ENCODE peak calls at places on chromosomes 1 and 21, in eight cellular contexts. U, Z, L, W, T, S, E and Y are unnamed samples.

GRCh38 chr1:201628490-201628889 is 89.6 kb downstream of the NAV1 start:
- DNase-seq in U (peak), Z (no peak), L (peak), W (no peak), T (peak), S (no peak), E (no peak), Y (no peak)

GRCh38 chr1:207983044-207983443 is 72.1 kb upstream of the CD34 start:
- DNase-seq in U (no peak), Z (no peak), L (no peak), W (no peak), T (no peak), S (no peak), E (no peak), Y (no peak)

GRCh38 chr1:77825356-77825709 is 45.9 kb downstream of the MIGA1 start:
- DNase-seq in U (no peak), Z (peak), L (no peak), W (no peak), T (no peak), S (no peak), E (no peak), Y (no peak)

GRCh38 chr1:229585338-229585737 is 26.8 kb upstream of the ABCB10 start:
- DNase-seq in U (no peak), Z (no peak), L (no peak), W (no peak), T (no peak), S (no peak), E (no peak), Y (no peak)

GRCh38 chr1:90809093-90809492 is 92.0 kb upstream of the BARHL2 start:
- DNase-seq in U (no peak), Z (no peak), L (no peak), W (no peak), T (no peak), S (no peak), E (no peak), Y (no peak)

GRCh38 chr1:199954701-199955100 is 72.8 kb upstream of the NR5A2 start:
- DNase-seq in U (peak), Z (no peak), L (no peak), W (no peak), T (no peak), S (no peak), E (no peak), Y (no peak)

GRCh38 chr1:23951646-23952095 is 8.0 kb upstream of the PNRC2 start:
- DNase-seq in U (no peak), Z (peak), L (no peak), W (no peak), T (no peak), S (peak), E (no peak), Y (no peak)

GRCh38 chr1:106600626-106601025 is 455.8 kb upstream of the PRMT6 start:
- DNase-seq in U (no peak), Z (no peak), L (no peak), W (no peak), T (no peak), S (no peak), E (no peak), Y (no peak)

GRCh38 chr1:172450524-172450885 is 6.6 kb upstream of the PIGC start:
- DNase-seq in U (no peak), Z (no peak), L (no peak), W (no peak), T (no peak), S (no peak), E (no peak), Y (no peak)

GRCh38 chr1:6005276-6005917 is 13.2 kb upstream of the NPHP4 start:
- DNase-seq in U (no peak), Z (no peak), L (no peak), W (no peak), T (peak), S (no peak), E (no peak), Y (peak)

GRCh38 chr1:196056966-196057365 is 551.3 kb downstream of the KCNT2 start:
- DNase-seq in U (peak), Z (no peak), L (no peak), W (no peak), T (no peak), S (no peak), E (no peak), Y (no peak)

GRCh38 chr1:162946701-162947100 is 85.7 kb upstream of the CCDC190 start:
- DNase-seq in U (no peak), Z (peak), L (no peak), W (no peak), T (no peak), S (no peak), E (no peak), Y (no peak)

GRCh38 chr1:236524142-236524891 is 535 bp downstream of the LGALS8 start:
- DNase-seq in U (peak), Z (peak), L (peak), W (peak), T (peak), S (peak), E (no peak), Y (peak)

GRCh38 chr21:25385912-25386474 is 221.3 kb downstream of the MRPL39 start:
- DNase-seq in U (peak), Z (peak), L (no peak), W (no peak), T (no peak), S (peak), E (no peak), Y (no peak)

GRCh38 chr1:168092151-168092550 is 44.6 kb downstream of the GPR161 start:
- DNase-seq in U (no peak), Z (peak), L (peak), W (no peak), T (no peak), S (no peak), E (no peak), Y (no peak)

GRCh38 chr1:77175230-77175844 is 43.9 kb downstream of the PIGK start:
- DNase-seq in U (peak), Z (no peak), L (no peak), W (no peak), T (no peak), S (no peak), E (no peak), Y (no peak)

GRCh38 chr1:66214901-66215300 is 319.1 kb upstream of the SGIP1 start:
- DNase-seq in U (no peak), Z (no peak), L (no peak), W (no peak), T (no peak), S (no peak), E (no peak), Y (no peak)

GRCh38 chr1:70754711-70755110 is 292.9 kb downstream of the PTGER3 start:
- DNase-seq in U (no peak), Z (no peak), L (no peak), W (no peak), T (no peak), S (no peak), E (no peak), Y (no peak)

GRCh38 chr21:39616373-39616772 is 3.6 kb downstream of the B3GALT5 start:
- DNase-seq in U (no peak), Z (no peak), L (no peak), W (no peak), T (no peak), S (no peak), E (no peak), Y (no peak)

GRCh38 chr1:219660666-219661463 is 48.0 kb upstream of the ZC3H11B start:
- DNase-seq in U (peak), Z (peak), L (peak), W (peak), T (peak), S (peak), E (peak), Y (peak)

GRCh38 chr1:111199881-111200801 is at the start of gene DENND2D:
- DNase-seq in U (no peak), Z (no peak), L (peak), W (peak), T (no peak), S (no peak), E (peak), Y (peak)

GRCh38 chr1:23343246-23344110 is 606 bp downstream of the HNRNPR start:
- DNase-seq in U (peak), Z (no peak), L (no peak), W (peak), T (peak), S (peak), E (no peak), Y (peak)

GRCh38 chr1:208172389-208173140 is 71.6 kb downstream of the PLXNA2 start:
- DNase-seq in U (no peak), Z (no peak), L (no peak), W (no peak), T (no peak), S (peak), E (no peak), Y (no peak)

GRCh38 chr21:24259241-24259640 is 1348.0 kb downstream of the MRPL39 start:
- DNase-seq in U (no peak), Z (no peak), L (no peak), W (no peak), T (no peak), S (no peak), E (no peak), Y (no peak)

GRCh38 chr1:86191958-86192357 is 35.4 kb upstream of the COL24A1 start:
- DNase-seq in U (no peak), Z (no peak), L (no peak), W (no peak), T (no peak), S (no peak), E (no peak), Y (no peak)

GRCh38 chr1:214303538-214303937 is 22.6 kb downstream of the SMYD2 start:
- DNase-seq in U (no peak), Z (no peak), L (peak), W (no peak), T (peak), S (peak), E (no peak), Y (no peak)